ENCODE peak calls at places on chromosomes 2 and 18, in five cellular contexts. E is fibroblast of mammary gland, A is transverse colon, Q is choroid plexus epithelial cell, V is PC-9. P is an unnamed sample.

GRCh38 chr18:33440384-33441043 is at the start of gene CCDC178:
- DNase-seq in A (peak), Q (peak), V (no peak), E (no peak), P (no peak)

GRCh38 chr18:50924372-50924771 is 43.5 kb upstream of the ELAC1 start:
- DNase-seq in A (no peak), Q (peak), E (no peak), V (no peak), P (no peak)

GRCh38 chr18:38886235-38886634 is 1320.6 kb upstream of the CELF4 start:
- DNase-seq in E (no peak), Q (no peak), V (no peak), A (no peak), P (no peak)

GRCh38 chr2:54330226-54331094 is 74.4 kb upstream of the TSPYL6 start:
- DNase-seq in V (peak), Q (peak), A (peak), E (peak), P (peak)

GRCh38 chr2:88600038-88600465 is 27.2 kb downstream of the EIF2AK3 start:
- DNase-seq in A (peak), V (peak), E (peak), Q (peak), P (peak)

GRCh38 chr2:33077316-33077715 is 130.6 kb downstream of the LTBP1 start:
- DNase-seq in Q (no peak), V (no peak), E (no peak), A (no peak), P (no peak)

GRCh38 chr2:43070039-43070438 is 156.4 kb downstream of the ZFP36L2 start:
- DNase-seq in V (peak), A (peak), E (no peak), Q (no peak), P (no peak)

GRCh38 chr2:58484201-58484600 is 243.1 kb upstream of the FANCL start:
- DNase-seq in A (no peak), V (no peak), Q (peak), E (peak), P (no peak)

GRCh38 chr2:177295479-177295878 is 31.0 kb upstream of the NFE2L2 start:
- DNase-seq in A (no peak), E (peak), V (no peak), Q (peak), P (no peak)

GRCh38 chr2:177296047-177296446 is 31.5 kb upstream of the NFE2L2 start:
- DNase-seq in V (no peak), Q (peak), A (no peak), E (peak), P (no peak)

GRCh38 chr2:177302552-177302951 is 38.0 kb upstream of the NFE2L2 start:
- DNase-seq in A (no peak), Q (no peak), V (no peak), E (no peak), P (no peak)

GRCh38 chr2:177303939-177304338 is 39.4 kb upstream of the NFE2L2 start:
- DNase-seq in V (no peak), A (no peak), Q (no peak), E (no peak), P (no peak)

GRCh38 chr2:177298191-177298590 is 33.7 kb upstream of the NFE2L2 start:
- DNase-seq in V (no peak), E (no peak), A (no peak), Q (no peak), P (peak)
- H3K4me3 ChIP-seq in V (no peak), E (no peak), A (no peak), Q (no peak), P (no peak)

DNA sequence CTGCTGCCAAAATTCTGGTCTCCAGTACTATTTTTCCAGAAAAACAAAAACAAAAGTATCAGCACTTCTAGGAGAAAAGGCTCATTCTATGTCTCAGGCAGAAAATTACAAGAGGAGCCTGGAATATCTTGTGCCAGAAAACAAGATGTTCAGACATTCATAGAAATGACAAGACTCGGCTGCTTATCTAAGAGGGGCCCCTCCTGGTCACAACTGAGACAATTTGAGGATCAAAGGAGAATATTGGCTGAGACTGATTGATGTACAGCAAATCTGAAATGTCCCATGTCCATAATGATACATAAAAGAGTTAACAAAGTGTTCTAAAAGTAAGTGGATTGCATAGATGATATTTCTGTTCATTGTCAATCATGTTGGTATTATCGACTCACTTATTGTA is 2.4 kb upstream of the RPS7 start:
- DNase-seq in A (no peak), Q (no peak), E (no peak), V (no peak), P (no peak)
- TF ChIP-seq CTCF in A (no peak), Q (no peak), E (no peak), V (no peak), P (no peak)

DNA sequence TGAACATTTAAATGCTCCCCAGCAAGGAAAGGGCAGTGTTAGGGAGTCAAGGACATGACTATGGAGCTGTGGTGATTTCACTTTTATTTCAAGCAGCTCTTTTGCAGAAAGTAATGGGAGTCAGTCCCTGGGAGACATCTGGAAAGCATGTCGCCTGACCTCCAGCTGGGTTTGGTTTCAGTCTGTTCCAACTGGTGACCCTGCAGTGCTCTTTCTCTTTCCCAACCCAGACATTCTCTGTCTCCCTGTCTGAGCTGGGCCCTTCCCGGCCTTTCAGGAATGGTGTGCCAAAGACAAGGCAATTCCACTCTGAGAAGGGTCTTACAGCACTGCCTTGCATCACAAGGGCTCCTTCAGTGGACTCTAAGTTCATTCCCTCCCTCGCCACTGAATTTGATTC is 323.2 kb downstream of the OSR1 start:
- DNase-seq in Q (peak), E (peak), V (no peak), A (no peak), P (no peak)
- H3K4me3 ChIP-seq in Q (no peak), E (no peak), V (no peak), A (no peak), P (no peak)

DNA sequence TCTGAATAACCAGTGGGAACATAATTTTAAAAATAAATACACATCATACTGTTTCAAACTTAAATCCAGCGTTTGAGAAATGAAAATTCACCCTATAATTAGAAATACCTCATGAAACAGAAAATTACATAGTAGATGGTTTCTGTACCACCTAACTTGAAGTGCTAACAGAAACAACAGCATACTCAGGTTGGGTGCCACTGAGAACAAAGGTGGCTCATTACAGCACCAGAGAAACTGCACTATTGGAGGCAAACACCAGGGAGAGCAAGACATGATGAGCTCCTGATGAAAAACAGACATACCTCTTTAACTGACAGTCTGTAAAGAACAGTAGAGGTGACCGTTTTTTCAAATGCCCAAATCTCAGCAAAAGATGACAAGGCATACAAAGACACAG is 12.6 kb downstream of the SULT1C4 start:
- DNase-seq in E (no peak), A (no peak), V (no peak), Q (no peak), P (no peak)
- TF ChIP-seq CTCF in E (no peak), A (no peak), V (no peak), Q (no peak), P (no peak)

GRCh38 chr2:183034806-183035205 is 3.5 kb downstream of the NCKAP1 start:
- DNase-seq in E (peak), V (peak), Q (peak), A (no peak), P (no peak)
- H3K4me3 ChIP-seq in E (peak), V (peak), Q (no peak), A (no peak), P (no peak)

GRCh38 chr2:208062113-208062512 is 36.8 kb upstream of the PLEKHM3 start:
- DNase-seq in V (peak), Q (peak), E (peak), A (no peak), P (no peak)
- TF ChIP-seq CTCF in V (peak), Q (peak), E (peak), A (no peak), P (peak)

DNA sequence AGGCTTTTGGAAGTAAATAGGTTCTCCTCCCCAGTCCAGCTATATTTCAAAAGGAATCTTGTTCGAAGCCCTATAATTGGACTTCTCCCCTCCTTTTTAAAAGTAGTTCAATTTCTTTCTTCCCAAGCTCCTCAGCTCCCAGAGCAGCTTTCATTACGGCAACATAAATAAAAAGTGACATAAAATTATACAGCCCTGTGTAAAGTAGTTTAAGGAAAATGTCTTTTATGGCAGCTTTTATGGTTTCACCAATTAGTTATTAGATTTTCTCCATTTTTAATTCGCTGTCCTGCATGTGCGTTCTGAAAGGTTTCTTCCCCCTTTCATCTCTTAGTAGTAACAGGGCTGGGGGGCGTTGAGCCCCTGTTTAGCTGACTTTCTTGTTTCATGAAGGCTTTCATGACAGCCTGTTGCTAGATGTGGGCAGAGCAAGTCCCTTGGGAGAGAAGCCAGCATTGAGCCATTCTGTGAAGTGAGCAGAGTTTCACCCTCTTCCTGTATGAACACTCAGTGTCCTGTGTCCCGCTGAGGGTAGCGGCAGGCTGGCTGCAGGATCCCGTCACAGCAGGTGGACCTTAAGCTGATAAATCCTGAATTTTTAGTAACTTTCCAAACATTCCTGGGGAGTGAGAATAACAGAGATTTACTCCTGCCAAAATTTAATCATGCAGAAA is 229.7 kb upstream of the SPRED2 start:
- DNase-seq in A (peak), Q (peak), V (no peak), E (peak), P (no peak)
- H3K4me3 ChIP-seq in A (no peak), Q (no peak), V (no peak), E (no peak), P (no peak)

GRCh38 chr18:744824-745597 is 32.6 kb upstream of the ENOSF1 start:
- DNase-seq in A (no peak), E (no peak), V (no peak), Q (no peak), P (no peak)

DNA sequence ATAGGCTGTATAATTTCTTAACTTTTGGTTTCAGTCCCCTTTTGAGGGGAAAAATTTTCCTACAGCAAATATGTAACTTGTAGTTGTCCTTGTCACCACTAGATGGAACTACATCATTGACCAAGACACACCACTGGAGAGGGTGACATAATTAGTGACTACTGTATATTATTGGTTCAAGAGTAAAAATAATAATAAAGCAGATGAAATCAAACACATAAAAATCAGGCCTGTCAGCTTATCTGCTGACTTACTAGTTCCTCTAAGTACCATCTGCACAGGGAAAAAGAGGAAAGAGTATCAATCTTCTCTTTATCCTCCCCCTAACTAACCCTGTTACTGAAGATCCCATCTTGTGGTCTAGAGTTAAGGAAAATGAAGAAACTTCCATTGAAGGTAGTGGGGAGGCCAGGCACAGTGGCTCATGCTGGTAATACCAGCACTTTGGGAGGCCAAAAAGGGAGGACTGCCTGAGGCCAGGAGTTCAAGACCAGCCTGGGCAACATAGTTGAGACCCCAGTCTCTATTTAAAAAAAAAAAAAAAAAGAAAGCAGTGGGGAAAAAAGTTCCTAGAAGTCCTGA is 29.6 kb upstream of the ENOSF1 start:
- DNase-seq in Q (peak), A (no peak), V (peak), E (peak), P (peak)
- TF ChIP-seq CTCF in Q (peak), A (peak), V (peak), E (peak), P (peak)

GRCh38 chr2:197196737-197197136 is 113.8 kb downstream of the ANKRD44 start:
- DNase-seq in Q (no peak), A (no peak), V (no peak), E (no peak), P (no peak)
- H3K4me3 ChIP-seq in Q (no peak), A (no peak), V (no peak), E (no peak), P (no peak)

DNA sequence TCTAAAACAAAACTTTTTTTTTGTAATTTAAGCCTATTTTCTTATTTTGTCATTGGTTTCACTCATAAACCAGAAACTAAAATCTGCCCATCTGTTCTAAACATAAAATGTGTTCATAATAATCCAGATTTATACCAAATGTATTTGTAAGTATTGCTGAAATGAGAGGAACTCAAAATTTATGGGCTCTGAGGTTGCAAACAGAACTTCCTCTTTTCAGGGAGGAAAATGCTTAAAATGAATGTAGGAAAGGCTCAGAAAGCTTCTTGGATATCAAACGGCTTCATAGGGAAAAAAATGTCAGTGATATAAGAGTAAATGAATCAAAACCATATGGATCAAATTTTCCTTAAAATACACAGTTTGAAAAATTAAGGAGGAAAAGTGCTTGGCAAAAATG is 83.9 kb downstream of the PAX3 start:
- DNase-seq in V (no peak), A (no peak), Q (no peak), E (no peak), P (no peak)
- TF ChIP-seq CTCF in V (no peak), A (no peak), Q (no peak), E (no peak), P (no peak)

P was measured in retinal pigment epithelial cell.